ENCODE peak calls at places on chromosome 22, in four cellular contexts. G is activated CD8-positive, alpha-beta memory T cell treated with anti-CD3 and anti-CD28 coated beads for 1 hour; L is EL; O is T-helper 17 cell. Y is an unnamed sample.

GRCh38 chr22:27240298-27240885 is 561.2 kb downstream of the MN1 start:
- DNase-seq in G (no peak), L (no peak), O (no peak), Y (no peak)

GRCh38 chr22:39520874-39521857 is 804 bp downstream of the ATF4 start:
- DNase-seq in G (peak; percentile 47), L (peak; percentile 62), O (peak; percentile 56), Y (peak; percentile 52)

GRCh38 chr22:24108073-24108472 is 73.2 kb upstream of the SUSD2 start:
- DNase-seq in G (no peak), L (no peak), O (no peak), Y (no peak)

GRCh38 chr22:39490135-39490798 is 11.8 kb upstream of the MIEF1 start:
- DNase-seq in G (peak; percentile 59), L (peak; percentile 68), O (peak; percentile 51), Y (peak; percentile 59)

GRCh38 chr22:24938741-24939341 is 7.7 kb downstream of the LHFPL7 start:
- DNase-seq in G (no peak), L (peak; percentile 23), O (no peak), Y (peak; percentile 63)

GRCh38 chr22:46770726-46771125 is 8.3 kb downstream of the TBC1D22A start:
- DNase-seq in G (no peak), L (no peak), O (no peak), Y (no peak)

GRCh38 chr22:37610480-37611148 is 2.0 kb downstream of the GGA1 start:
- DNase-seq in G (no peak), L (no peak), O (no peak), Y (no peak)

GRCh38 chr22:35319244-35319985 is 19.7 kb downstream of the TOM1 start:
- DNase-seq in G (no peak), L (no peak), O (no peak), Y (no peak)

GRCh38 chr22:21445437-21446127 is 21.6 kb upstream of the TMEM191C start:
- DNase-seq in G (no peak), L (no peak), O (no peak), Y (no peak)

GRCh38 chr22:29574762-29575450 is 6.0 kb downstream of the NIPSNAP1 start:
- DNase-seq in G (no peak), L (no peak), O (no peak), Y (no peak)

GRCh38 chr22:42644422-42645340 is 4.3 kb upstream of the ATP5MGL start:
- DNase-seq in G (no peak), L (peak; percentile 59), O (no peak), Y (no peak)